ENCODE peak calls at places on chromosomes 5 and 9, in four cellular contexts. Q is WTC11, K is GM12878, C is K562. F is an unnamed sample.
A peak's percentile ranks its signal among the peaks of the same experiment; 100 is the strongest.

GRCh38 chr5:107743357-107744000 is 72.7 kb upstream of the EFNA5 start:
- DNase-seq in C (no peak), K (no peak), Q (no peak), F (no peak)

GRCh38 chr9:37922391-37923120 is 18.6 kb upstream of the SLC25A51 start:
- DNase-seq in Q (no peak), K (no peak), C (no peak), F (no peak)

GRCh38 chr5:37814699-37815098 is 25.1 kb downstream of the GDNF start:
- DNase-seq in C (no peak), Q (no peak), K (no peak), F (no peak)

GRCh38 chr5:60844429-60844890 is 391 bp upstream of the ELOVL7 start:
- DNase-seq in Q (no peak), K (no peak), C (no peak), F (peak; percentile 5)

GRCh38 chr5:52988335-52989024 is 672 bp upstream of the ITGA2 start:
- DNase-seq in Q (no peak), K (no peak), C (no peak), F (no peak)

GRCh38 chr9:14320272-14321245 is 6.6 kb upstream of the NFIB start:
- DNase-seq in Q (no peak), K (no peak), C (no peak), F (no peak)

GRCh38 chr9:133725886-133726285 is 12.3 kb downstream of the SARDH start:
- DNase-seq in Q (no peak), K (no peak), C (no peak), F (no peak)

GRCh38 chr5:65623482-65623881 is 651 bp downstream of the TRIM23 start:
- DNase-seq in C (peak; percentile 17), K (no peak), Q (no peak), F (no peak)

GRCh38 chr5:16061163-16061562 is 118.4 kb downstream of the MARCHF11 start:
- DNase-seq in Q (no peak), K (no peak), C (no peak), F (no peak)

GRCh38 chr9:34714007-34714406 is 4.1 kb upstream of the CCL21 start:
- DNase-seq in C (no peak), Q (no peak), K (no peak), F (no peak)

GRCh38 chr9:98558575-98558974 is 150.2 kb downstream of the GABBR2 start:
- DNase-seq in C (no peak), K (no peak), Q (no peak), F (no peak)

GRCh38 chr9:130962418-130963316 is 23.6 kb upstream of the FIBCD1 start:
- DNase-seq in C (peak; percentile 61), K (no peak), Q (no peak), F (no peak)

GRCh38 chr5:56984445-56984844 is 32.5 kb upstream of the MIER3 start:
- DNase-seq in Q (no peak), K (no peak), C (no peak), F (no peak)

GRCh38 chr9:110954822-110955291 is 83.4 kb downstream of the LPAR1 start:
- DNase-seq in K (no peak), Q (no peak), C (no peak), F (no peak)

GRCh38 chr9:96169488-96169887 is 132.5 kb downstream of the HSD17B3 start:
- DNase-seq in C (no peak), Q (peak; percentile 84), K (no peak), F (peak; percentile 24)

GRCh38 chr5:127088226-127088625 is 14.9 kb upstream of the C5orf63 start:
- DNase-seq in Q (no peak), C (no peak), K (no peak), F (no peak)

GRCh38 chr5:55308254-55308836 is 556 bp downstream of the MTREX start:
- DNase-seq in K (no peak), Q (no peak), C (no peak), F (peak; percentile 4)

GRCh38 chr5:55307383-55308253 is at the start of the genes DHX29 and MTREX:
- DNase-seq in K (peak; percentile 63), C (peak; percentile 80), Q (peak; percentile 90), F (peak; percentile 82)

GRCh38 chr5:55303238-55303690 is 4.2 kb downstream of the DHX29 start:
- DNase-seq in C (no peak), K (no peak), Q (no peak), F (no peak)

GRCh38 chr5:55304584-55304983 is 2.9 kb downstream of the DHX29 start:
- DNase-seq in Q (no peak), K (no peak), C (peak; percentile 26), F (no peak)

DNA sequence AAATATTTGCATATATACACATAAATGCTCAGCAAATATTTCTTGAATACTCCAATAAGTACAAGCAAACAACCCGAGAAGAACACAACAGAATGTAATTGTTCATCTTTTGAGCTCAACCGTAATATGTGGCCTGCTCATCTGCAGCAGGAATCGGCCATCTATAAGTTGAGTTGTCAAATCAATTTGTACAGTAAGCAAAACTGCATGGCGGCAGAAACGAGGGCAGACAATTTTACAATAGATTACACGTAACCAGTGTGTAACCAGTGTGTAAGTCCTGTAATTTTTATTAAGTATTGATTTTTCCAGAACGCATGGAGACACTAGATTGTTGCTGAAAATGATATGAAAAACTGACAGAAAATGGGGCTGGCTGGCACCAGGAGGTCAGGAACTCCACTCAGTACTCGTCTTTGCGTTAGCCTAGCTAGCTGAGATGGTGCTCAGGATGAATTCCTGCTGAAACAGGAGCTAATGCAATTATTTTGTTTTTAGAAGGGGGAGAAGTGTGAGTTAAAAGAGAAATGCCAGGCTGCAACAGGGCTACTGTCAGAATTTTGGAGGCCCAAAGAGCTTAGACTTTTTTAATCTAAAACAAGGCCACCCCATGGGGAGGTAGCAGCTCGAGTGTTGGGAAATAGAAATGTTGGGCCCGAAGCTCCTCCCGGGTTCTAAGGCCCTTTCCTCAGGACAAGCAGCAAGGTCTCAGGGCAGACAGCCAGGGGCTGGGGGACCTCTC is 682 bp downstream of the DHX29 start:
- DNase-seq in K (no peak), Q (no peak), C (no peak), F (peak; percentile 27)
- TF ChIP-seq NR2C2 in K (no peak), Q (no peak), C (no peak), F (no peak)

GRCh38 chr9:87286506-87286905 is 211.2 kb upstream of the DAPK1 start:
- DNase-seq in Q (no peak), K (no peak), C (no peak), F (no peak)

GRCh38 chr9:87282477-87282991 is 215.1 kb upstream of the DAPK1 start:
- DNase-seq in K (no peak), Q (no peak), C (no peak), F (no peak)

GRCh38 chr9:87280421-87280820 is 217.2 kb upstream of the DAPK1 start:
- DNase-seq in C (no peak), Q (no peak), K (no peak), F (no peak)

GRCh38 chr9:87283585-87283984 is 214.1 kb upstream of the DAPK1 start:
- DNase-seq in Q (no peak), K (no peak), C (no peak), F (no peak)

DNA sequence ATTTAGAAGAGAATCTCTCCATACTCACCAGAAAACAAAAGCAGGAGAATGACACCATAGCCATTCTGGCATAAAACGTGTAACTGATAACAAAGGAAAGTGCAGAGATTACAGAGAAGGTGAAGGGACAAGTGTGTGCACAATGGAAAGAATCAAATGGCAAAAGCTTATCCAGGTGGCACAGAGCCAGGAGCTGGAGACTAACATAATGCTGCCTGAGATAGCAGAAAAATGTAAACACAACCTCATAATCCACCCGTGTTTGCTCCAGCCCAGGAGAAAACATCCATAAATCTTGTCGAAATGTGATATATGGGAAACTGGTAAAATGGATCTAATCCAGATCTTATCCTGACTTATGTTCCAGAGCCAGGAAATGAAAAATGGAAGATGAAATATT is 212.5 kb upstream of the DAPK1 start:
- DNase-seq in Q (no peak), C (no peak), K (no peak), F (no peak)
- TF ChIP-seq NR2C2 in Q (no peak), C (no peak), K (no peak), F (no peak)

GRCh38 chr5:33275391-33275790 is 165.4 kb upstream of the TARS1 start:
- DNase-seq in C (no peak), Q (no peak), K (no peak), F (no peak)

GRCh38 chr5:33273985-33274384 is 166.8 kb upstream of the TARS1 start:
- DNase-seq in C (no peak), K (no peak), Q (no peak), F (no peak)

GRCh38 chr5:33270671-33271070 is 170.1 kb upstream of the TARS1 start:
- DNase-seq in C (no peak), K (no peak), Q (no peak), F (no peak)

GRCh38 chr5:33272288-33272687 is 168.5 kb upstream of the TARS1 start:
- DNase-seq in Q (no peak), C (no peak), K (no peak), F (no peak)

DNA sequence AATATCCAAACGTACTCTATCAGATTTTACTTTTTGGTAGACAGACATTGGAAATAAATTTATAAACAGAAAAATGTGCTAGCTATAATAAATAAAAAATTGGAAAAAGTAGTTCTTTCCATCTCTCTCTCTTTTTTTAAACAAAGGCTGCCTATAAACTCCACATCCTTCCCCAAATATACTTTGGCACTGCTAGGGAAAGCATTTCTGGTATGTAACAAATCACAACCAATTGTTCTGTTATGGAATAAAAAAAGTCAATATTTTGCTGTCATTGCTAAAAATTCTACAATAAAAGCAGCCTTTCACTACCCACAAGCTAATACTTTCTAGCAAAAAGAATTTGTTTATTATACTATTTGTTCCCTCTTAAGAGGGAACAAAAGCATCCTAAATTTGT is 169.2 kb upstream of the TARS1 start:
- DNase-seq in Q (no peak), K (no peak), C (no peak), F (no peak)
- TF ChIP-seq NR2C2 in Q (no peak), K (no peak), C (no peak), F (no peak)

DNA sequence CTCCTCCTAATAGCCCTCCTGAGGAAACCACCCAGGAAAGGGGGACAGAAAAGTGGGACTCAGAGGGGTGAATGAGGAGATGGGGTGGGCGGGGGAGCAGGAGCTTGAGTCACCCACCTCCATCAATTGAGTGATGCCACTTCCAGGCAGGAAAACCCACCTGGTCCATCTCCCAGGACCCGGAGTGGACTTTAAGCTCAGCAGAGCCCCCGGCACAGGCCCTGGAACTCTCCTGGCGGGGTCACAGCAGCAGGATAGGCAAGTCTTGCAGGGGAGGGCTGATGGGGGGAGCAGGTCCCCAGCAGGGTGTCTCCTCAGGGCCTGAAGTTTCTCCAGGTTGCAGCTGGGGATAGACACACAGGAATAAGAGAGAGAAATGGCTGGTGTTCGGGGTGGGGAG is 40.8 kb downstream of the LHX2 start:
- DNase-seq in K (no peak), C (no peak), Q (no peak), F (no peak)
- TF ChIP-seq NR2C2 in K (no peak), C (no peak), Q (no peak), F (no peak)

DNA sequence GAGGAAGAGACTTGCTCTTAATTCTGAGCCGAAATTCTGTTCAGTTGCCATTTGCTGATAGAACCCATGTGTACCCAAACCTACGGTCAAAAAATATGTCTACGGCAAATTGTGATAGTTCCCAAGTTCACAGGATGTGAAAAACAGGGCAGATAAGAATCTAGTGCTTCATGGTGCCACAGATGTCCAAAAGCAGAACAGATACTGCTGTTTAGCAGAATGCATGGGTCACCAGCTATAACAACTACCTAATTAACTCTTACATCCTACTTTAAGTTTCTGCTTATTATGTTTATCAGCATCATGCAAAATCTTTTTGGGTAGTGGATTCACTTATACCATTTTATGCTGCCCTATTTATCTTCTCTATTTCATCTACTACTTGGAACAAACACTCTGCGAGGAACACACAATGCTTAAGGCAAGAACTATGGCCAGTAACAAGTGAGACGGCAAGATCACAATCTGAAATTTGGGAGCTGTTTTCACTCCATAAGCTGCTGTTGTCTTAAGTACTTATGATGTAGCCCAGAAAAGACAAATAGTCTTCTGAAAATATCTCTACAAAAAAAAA is 232.1 kb downstream of the TLR4 start:
- DNase-seq in K (peak; percentile 28), C (no peak), Q (no peak), F (no peak)
- TF ChIP-seq NR2C2 in K (no peak), C (no peak), Q (no peak), F (no peak)

GRCh38 chr9:128370367-128370751 is 815 bp upstream of the URM1 start:
- DNase-seq in Q (no peak), K (no peak), C (no peak), F (no peak)
- TF ChIP-seq NR2C2 in Q (no peak), K (no peak), C (no peak), F (no peak)